ENCODE peak calls at places on chromosome 22, in seven cellular contexts. K is choroid plexus epithelial cell, S is lower lobe of right lung, C is ovary, Q is fibroblast of pulmonary artery, F is fibroblast of lung, Y is stomach. O is an unnamed sample.
A peak's percentile ranks its signal among the peaks of the same experiment; 100 is the strongest.

GRCh38 chr22:25002241-25002985 is 49.9 kb downstream of the KIAA1671 start:
- DNase-seq in K (no peak), S (no peak), C (no peak), Q (no peak), F (no peak), Y (no peak), O (no peak)

GRCh38 chr22:41528132-41528766 is 16.0 kb downstream of the POLR3H start:
- DNase-seq in K (no peak), S (no peak), C (no peak), Q (no peak), F (no peak), Y (no peak), O (no peak)

GRCh38 chr22:32841175-32841574 is 39.7 kb downstream of the TIMP3 start:
- DNase-seq in K (no peak), S (no peak), C (no peak), Q (no peak), F (no peak), Y (no peak), O (no peak)

GRCh38 chr22:23270212-23270733 is 90.0 kb downstream of the BCR start:
- DNase-seq in K (peak; percentile 24), S (no peak), C (no peak), Q (peak; percentile 6), F (peak; percentile 27), Y (no peak), O (no peak)

GRCh38 chr22:23670378-23671295 is 20.2 kb upstream of the RGL4 start:
- DNase-seq in K (no peak), S (no peak), C (no peak), Q (no peak), F (no peak), Y (no peak), O (no peak)

GRCh38 chr22:21712751-21713427 is 22.7 kb downstream of the YPEL1 start:
- DNase-seq in K (peak; percentile 89), S (peak; percentile 63), C (peak; percentile 71), Q (peak; percentile 86), F (peak; percentile 83), Y (peak; percentile 69), O (peak; percentile 59)

GRCh38 chr22:20930004-20930403 is 12.8 kb downstream of the CRKL start:
- DNase-seq in K (no peak), S (no peak), C (no peak), Q (no peak), F (no peak), Y (no peak), O (no peak)

GRCh38 chr22:43346521-43346929 is 3.4 kb upstream of the SCUBE1 start:
- DNase-seq in K (peak; percentile 33), S (peak; percentile 75), C (peak; percentile 59), Q (peak; percentile 24), F (peak; percentile 19), Y (peak; percentile 66), O (peak; percentile 49)

GRCh38 chr22:43819691-43820670 is 7.9 kb upstream of the EFCAB6 start:
- DNase-seq in K (no peak), S (no peak), C (no peak), Q (no peak), F (no peak), Y (no peak), O (no peak)

GRCh38 chr22:27857441-27857840 is 55.9 kb upstream of the MN1 start:
- DNase-seq in K (no peak), S (no peak), C (no peak), Q (no peak), F (peak; percentile 34), Y (no peak), O (no peak)

GRCh38 chr22:28171135-28171534 is 252.1 kb upstream of the PITPNB start:
- DNase-seq in K (peak; percentile 14), S (no peak), C (no peak), Q (peak; percentile 69), F (peak; percentile 14), Y (no peak), O (no peak)

GRCh38 chr22:42114721-42115120 is 15.9 kb downstream of the CYP2D6 start:
- DNase-seq in K (peak; percentile 39), S (no peak), C (no peak), Q (peak; percentile 31), F (peak; percentile 52), Y (no peak), O (no peak)

GRCh38 chr22:48670317-48670716 is 1157.4 kb downstream of the BRD1 start:
- DNase-seq in K (no peak), S (no peak), C (no peak), Q (no peak), F (no peak), Y (no peak), O (no peak)

DNA sequence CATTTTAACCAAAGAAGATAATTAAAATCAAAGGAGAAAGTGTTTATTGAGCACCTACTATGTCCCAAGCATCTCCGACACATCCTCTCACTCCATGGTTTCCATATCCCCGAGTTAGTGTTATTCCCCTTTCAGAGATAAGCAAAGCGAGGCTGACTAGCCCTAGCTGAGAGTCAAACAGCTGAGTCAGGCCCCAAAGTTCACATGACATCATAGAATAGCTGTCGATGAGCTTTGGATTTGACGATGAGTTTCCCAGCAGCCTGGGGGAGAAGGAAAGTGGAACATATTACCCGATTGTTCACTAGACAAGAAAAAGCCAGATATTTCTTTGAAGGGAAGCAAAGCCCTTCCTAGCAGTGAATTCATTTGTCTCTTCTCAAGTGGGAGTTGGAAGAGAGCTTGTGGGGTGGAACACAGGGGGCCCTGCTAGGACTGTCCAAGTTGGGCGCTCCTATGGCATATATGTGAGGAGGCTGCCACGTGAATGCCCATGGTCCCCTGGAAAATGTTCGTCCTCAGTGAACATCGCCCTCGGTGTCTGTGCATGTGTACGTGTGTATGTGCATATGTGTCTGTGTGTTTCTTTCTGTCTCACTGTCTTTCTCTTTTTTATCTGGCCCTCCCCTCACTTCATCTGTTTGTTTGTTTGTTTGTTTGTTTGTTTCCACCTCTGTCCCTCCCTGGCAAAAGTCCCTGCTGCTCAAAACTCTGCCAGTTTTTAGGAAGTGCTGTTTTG is 493 bp upstream of the CYTH4 start:
- DNase-seq in K (no peak), S (no peak), C (no peak), Q (no peak), F (no peak), Y (no peak), O (no peak)
- H3K4me3 ChIP-seq in K (no peak overlapping the region), S (peak overlapping the region; percentile 62), C (no peak overlapping the region), Q (no peak overlapping the region), F (no peak overlapping the region), Y (peak overlapping the region; percentile 47), O (no peak overlapping the region)

DNA sequence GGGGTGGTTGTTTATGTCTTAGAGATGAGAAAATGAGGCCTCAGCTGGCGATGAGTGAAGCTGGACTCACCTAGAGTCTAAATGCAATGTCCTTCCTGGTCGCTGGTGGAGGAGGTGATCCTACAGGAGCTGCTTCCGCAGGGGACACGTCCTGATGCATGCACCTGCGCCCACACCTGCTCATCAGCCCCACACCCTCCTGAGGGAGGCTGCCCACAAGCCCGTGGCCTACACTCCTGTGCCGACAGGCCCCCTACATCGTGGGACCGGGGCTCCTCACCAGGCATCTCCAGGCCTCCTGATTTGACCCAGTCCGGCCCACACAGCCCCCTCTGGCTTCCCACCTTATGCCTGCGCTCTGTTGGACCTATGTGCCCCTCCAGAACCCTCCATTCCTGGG is 857.2 kb downstream of the TBC1D22A start:
- DNase-seq in K (no peak), S (no peak), C (no peak), Q (no peak), F (no peak), Y (peak; percentile 14), O (no peak)
- TF ChIP-seq CTCF in K (no peak), S (no peak), C (no peak), Q (no peak), F (no peak), Y (no peak), O (no peak)

GRCh38 chr22:45503816-45504702 is 1.4 kb downstream of the FBLN1 start:
- DNase-seq in K (peak; percentile 80), S (peak; percentile 38), C (no peak), Q (peak; percentile 33), F (peak; percentile 63), Y (no peak), O (no peak)

GRCh38 chr22:45506961-45507360 is 4.3 kb downstream of the FBLN1 start:
- DNase-seq in K (no peak), S (no peak), C (no peak), Q (no peak), F (no peak), Y (no peak), O (no peak)

GRCh38 chr22:45504703-45505341 is 2.1 kb downstream of the FBLN1 start:
- DNase-seq in K (peak; percentile 55), S (no peak), C (no peak), Q (peak; percentile 55), F (peak; percentile 63), Y (no peak), O (peak; percentile 48)

GRCh38 chr22:45507798-45508197 is 5.1 kb downstream of the FBLN1 start:
- DNase-seq in K (no peak), S (no peak), C (no peak), Q (no peak), F (no peak), Y (no peak), O (no peak)

GRCh38 chr22:45505991-45506743 is 3.5 kb downstream of the FBLN1 start:
- DNase-seq in K (no peak), S (no peak), C (no peak), Q (no peak), F (no peak), Y (no peak), O (no peak)
- H3K4me3 ChIP-seq in K (no peak overlapping the region), S (peak overlapping the region; percentile 56), C (no peak overlapping the region), Q (no peak overlapping the region), F (peak overlapping the region; percentile 44), Y (peak overlapping the region; percentile 18), O (no peak overlapping the region)

GRCh38 chr22:31106001-31106571 is 1.3 kb downstream of the SELENOM start:
- DNase-seq in K (no peak), S (no peak), C (peak; percentile 40), Q (no peak), F (no peak), Y (no peak), O (no peak)
- TF ChIP-seq CTCF in K (peak; percentile 20), S (no peak), C (peak; percentile 35), Q (peak; percentile 10), F (no peak), Y (no peak), O (peak; percentile 3)

DNA sequence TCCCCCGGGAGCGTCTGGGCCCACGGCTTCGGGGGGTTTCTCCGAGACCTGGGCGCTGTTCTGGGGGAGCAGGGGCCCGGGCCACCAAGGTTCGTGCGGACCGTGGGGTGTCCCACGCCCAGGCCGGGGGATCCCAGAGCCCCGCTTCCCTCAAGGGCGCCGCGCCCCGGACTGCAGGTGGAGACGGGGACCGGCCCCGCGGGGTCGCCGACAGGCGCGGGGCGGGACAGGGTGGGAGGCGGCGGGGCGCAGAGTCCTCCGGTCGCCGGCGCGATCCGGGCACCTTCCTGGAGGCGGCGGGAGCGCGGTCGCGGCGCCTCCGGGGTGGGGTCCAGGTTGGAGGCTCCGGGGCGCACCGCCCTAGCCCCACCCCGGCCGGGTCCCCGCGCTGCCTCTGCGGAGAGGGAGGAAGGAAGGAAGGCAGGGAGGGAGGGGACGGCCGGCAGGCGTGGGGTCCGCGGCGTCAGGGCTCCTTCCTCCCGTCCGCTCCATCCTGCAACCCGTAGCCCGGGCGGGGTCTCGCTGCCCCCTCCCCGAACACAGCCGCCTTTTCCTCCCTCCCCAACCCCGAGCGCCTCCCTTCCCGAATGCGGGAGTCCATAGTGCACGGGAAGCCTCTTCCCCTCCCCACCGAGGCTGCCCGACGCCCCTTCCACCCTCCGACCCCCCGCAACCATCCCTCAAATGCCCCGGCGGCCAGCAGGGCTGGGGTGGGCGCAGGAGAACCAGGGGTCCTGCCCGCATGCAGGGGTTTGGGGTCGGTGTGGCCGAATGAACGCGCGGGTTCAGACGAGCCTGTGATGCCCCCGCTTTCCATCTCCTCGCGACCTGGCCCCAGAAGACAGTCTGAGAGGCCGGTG is 4.3 kb upstream of the ZBED4 start:
- DNase-seq in K (no peak), S (no peak), C (no peak), Q (no peak), F (no peak), Y (no peak), O (no peak)
- H3K4me3 ChIP-seq in K (peak overlapping the region; percentile 14), S (peak overlapping the region; percentile 59), C (peak overlapping the region; percentile 16), Q (no peak overlapping the region), F (no peak overlapping the region), Y (peak overlapping the region; percentile 36), O (no peak overlapping the region)

GRCh38 chr22:39319284-39320170 is at the start of gene RPL3:
- DNase-seq in K (peak; percentile 99), S (peak; percentile 98), C (peak; percentile 97), Q (peak; percentile 99), F (peak; percentile 99), Y (peak; percentile 98), O (peak; percentile 97)
- TF ChIP-seq CTCF in K (peak; percentile 37), S (peak; percentile 44), C (peak; percentile 33), Q (peak; percentile 7), F (no peak), Y (no peak), O (no peak)